ENCODE peak calls at places on chromosomes 11 and 22, in five cellular contexts. C is K562, S is uterus, W is tibial artery, A is Peyer's patch. E is an unnamed sample. For H3K9me3 and H3K4me1, the result is how much of the 10 kb centered on the place peaks cover.

GRCh38 chr11:126457817-126458216 is 102.3 kb downstream of the ST3GAL4 start:
- DNase-seq in W (no peak), C (no peak), A (no peak), S (no peak), E (no peak)

GRCh38 chr11:34314176-34314575 is 43.6 kb downstream of the ABTB2 start:
- DNase-seq in S (no peak), C (no peak), W (no peak), A (peak), E (no peak)

GRCh38 chr22:38017272-38017920 is 33.0 kb upstream of the SOX10 start:
- DNase-seq in W (peak), A (peak), S (peak), C (no peak), E (peak)

GRCh38 chr11:396948-397548 is 3.0 kb downstream of the PKP3 start:
- DNase-seq in A (peak), S (peak), W (no peak), C (no peak), E (peak)

GRCh38 chr22:16562711-16563554 is 29.7 kb downstream of the CCT8L2 start:
- DNase-seq in W (no peak), C (no peak), S (no peak), A (no peak), E (no peak)

GRCh38 chr11:96207459-96208449 is 135.2 kb downstream of the MAML2 start:
- DNase-seq in C (no peak), W (no peak), A (peak), S (no peak), E (no peak)

GRCh38 chr11:44471603-44472002 is 93.9 kb upstream of the CD82 start:
- DNase-seq in C (no peak), A (no peak), S (no peak), W (no peak), E (no peak)

GRCh38 chr11:17564687-17565042 is 17.6 kb downstream of the OTOG start:
- DNase-seq in W (no peak), C (no peak), S (no peak), A (no peak), E (no peak)

GRCh38 chr11:60835472-60835871 is 6.4 kb upstream of the CCDC86 start:
- DNase-seq in C (no peak), A (no peak), S (no peak), W (no peak), E (no peak)

GRCh38 chr22:22955866-22956535 is 68.4 kb downstream of the IGLL5 start:
- DNase-seq in W (peak), C (peak), S (peak), A (peak), E (no peak)

GRCh38 chr11:125968363-125968762 is 22.5 kb downstream of the VSIG10L2 start:
- DNase-seq in A (no peak), W (no peak), C (no peak), S (no peak), E (no peak)

GRCh38 chr11:126993599-126993998 is 7.0 kb downstream of the KIRREL3 start:
- DNase-seq in C (no peak), S (no peak), A (no peak), W (no peak), E (no peak)

GRCh38 chr11:68383976-68384501 is 71.6 kb downstream of the LRP5 start:
- DNase-seq in C (peak), A (peak), S (peak), W (peak), E (peak)

GRCh38 chr11:78645226-78646202 is 70.8 kb upstream of the NARS2 start:
- DNase-seq in W (peak), S (peak), A (peak), C (peak), E (peak)

GRCh38 chr11:3853935-3854659 is 1.4 kb upstream of the STIM1 start:
- DNase-seq in W (peak), S (peak), A (peak), C (no peak), E (no peak)

GRCh38 chr11:128902515-128903066 is 11.4 kb downstream of the KCNJ5 start:
- DNase-seq in A (no peak), W (no peak), C (no peak), S (no peak), E (no peak)

GRCh38 chr22:28188480-28188879 is 269.4 kb upstream of the PITPNB start:
- DNase-seq in S (no peak), A (no peak), C (no peak), W (no peak), E (no peak)

GRCh38 chr11:96338910-96339703 is 3.9 kb downstream of the MAML2 start:
- DNase-seq in C (peak), S (no peak), W (peak), A (peak), E (peak)

GRCh38 chr22:26887456-26887855 is 230.1 kb downstream of the MIAT start:
- DNase-seq in S (no peak), W (no peak), A (no peak), C (no peak), E (no peak)

GRCh38 chr11:70539360-70540095 is 141.2 kb downstream of the CTTN start:
- DNase-seq in A (no peak), S (no peak), W (no peak), C (no peak), E (no peak)
- H3K9me3 ChIP-seq in A (under half), S (under half), W (under half), C (under half), E (under half)

GRCh38 chr11:7549681-7550080 is 35.9 kb downstream of the PPFIBP2 start:
- DNase-seq in S (no peak), C (no peak), W (no peak), A (no peak), E (no peak)
- H3K4me1 ChIP-seq in S (under half), C (under half), W (under half), A (under half), E (under half)

GRCh38 chr11:45995342-45995734 is 72.9 kb downstream of the LARGE2 start:
- DNase-seq in A (no peak), S (no peak), C (peak), W (no peak), E (no peak)
- TF ChIP-seq CTCF in A (no peak), S (no peak), C (no peak), W (no peak), E (no peak)

GRCh38 chr22:47570300-47570685 is 807.8 kb downstream of the TBC1D22A start:
- DNase-seq in A (no peak), W (peak), C (no peak), S (no peak), E (no peak)
- H3K9me3 ChIP-seq in A (under half), W (under half), C (under half), S (under half), E (under half)

GRCh38 chr22:43005106-43005505 is 9.8 kb downstream of the PACSIN2 start:
- DNase-seq in C (no peak), A (no peak), S (no peak), W (no peak), E (no peak)
- H3K4me1 ChIP-seq in C (under half), A (under half), S (under half), W (half or more), E (half or more)

GRCh38 chr11:36328956-36329673 is 33.0 kb downstream of the PRR5L start:
- DNase-seq in S (no peak), C (no peak), A (no peak), W (no peak), E (no peak)

GRCh38 chr11:36333468-36333867 is 37.4 kb downstream of the PRR5L start:
- DNase-seq in S (no peak), W (no peak), A (no peak), C (no peak), E (no peak)

DNA sequence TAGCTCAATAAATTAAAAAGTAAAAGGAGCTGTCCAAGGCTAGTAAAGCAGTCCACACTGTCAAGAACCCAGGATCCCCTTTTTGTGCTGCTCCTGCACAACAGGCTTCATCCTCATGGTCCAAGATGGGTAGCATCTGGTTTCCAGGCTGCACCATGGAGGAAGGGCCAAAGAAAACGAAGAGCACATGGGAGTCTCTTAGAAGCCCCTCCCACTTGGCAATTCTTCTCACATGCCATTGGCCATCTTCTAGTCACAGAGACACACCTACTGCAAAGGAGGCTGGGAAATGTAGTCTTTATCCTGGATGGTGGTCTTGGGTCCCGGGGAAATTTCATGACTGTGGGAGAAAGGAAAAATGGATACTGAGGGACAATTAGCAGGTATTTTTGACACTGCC is 37.8 kb downstream of the PRR5L start:
- DNase-seq in A (no peak), S (no peak), C (peak), W (no peak), E (peak)
- TF ChIP-seq CTCF in A (no peak), S (no peak), C (no peak), W (no peak), E (no peak)

GRCh38 chr22:48396091-48396784 is 1431.4 kb downstream of the BRD1 start:
- DNase-seq in W (no peak), C (no peak), S (no peak), A (peak), E (no peak)

GRCh38 chr22:48394787-48395620 is 1432.7 kb downstream of the BRD1 start:
- DNase-seq in S (no peak), A (peak), W (no peak), C (no peak), E (no peak)

GRCh38 chr22:48397531-48398180 is 1430.0 kb downstream of the BRD1 start:
- DNase-seq in W (no peak), C (no peak), S (no peak), A (peak), E (no peak)

GRCh38 chr22:48398181-48398905 is 1429.3 kb downstream of the BRD1 start:
- DNase-seq in S (no peak), A (peak), C (no peak), W (no peak), E (no peak)

DNA sequence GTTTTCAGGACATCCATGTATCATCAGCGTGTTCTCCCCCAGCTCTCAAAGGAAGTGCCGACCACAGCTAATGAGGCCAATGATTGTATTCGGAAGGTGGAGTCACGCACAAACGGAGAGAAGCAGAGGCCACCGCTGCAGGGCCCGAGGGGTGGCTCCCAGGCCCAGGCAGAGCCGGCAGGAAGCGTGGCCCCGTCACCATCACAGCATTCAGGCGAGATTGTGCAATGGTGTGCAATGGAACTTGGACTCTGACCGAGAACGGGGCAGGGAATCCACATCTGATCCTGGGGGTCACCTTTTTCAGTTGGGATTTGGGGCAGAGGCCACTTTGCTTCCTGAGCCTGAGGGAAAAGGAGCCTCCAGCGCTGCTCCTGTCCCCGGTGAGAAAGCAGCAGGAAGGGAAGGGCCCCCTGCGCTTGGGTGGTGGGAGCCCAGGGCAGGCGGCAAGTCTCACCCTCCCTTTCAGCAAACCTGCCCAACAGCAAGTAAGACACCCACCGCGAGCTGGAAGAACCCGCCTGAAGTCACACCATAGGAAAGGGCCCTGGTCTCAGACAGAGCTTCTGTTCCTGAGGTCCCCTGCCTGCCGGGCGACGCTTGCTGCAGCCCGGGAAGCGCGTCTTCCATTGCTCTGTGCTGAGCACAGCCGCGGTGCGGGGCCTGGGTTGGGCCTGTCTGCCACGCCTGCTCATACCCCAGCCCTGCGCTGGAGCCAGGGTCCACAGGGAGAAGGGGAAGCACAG is 1430.7 kb downstream of the BRD1 start:
- DNase-seq in S (no peak), C (no peak), A (peak), W (no peak), E (no peak)
- H3K9me3 ChIP-seq in S (under half), C (under half), A (under half), W (under half), E (under half)